ENCODE peak calls at places on chromosomes 5 and 9, in nine cellular contexts. I is upper lobe of right lung, V is HFF-Myc, W is OCI-LY7, A is sigmoid colon, X is cardiac fibroblast, Z is GM06990, D is MM.1S, N is astrocyte of the cerebellum. G is an unnamed sample.

GRCh38 chr5:39775458-39776365 is 350.9 kb upstream of the DAB2 start:
- DNase-seq in I (no peak), V (no peak), W (no peak), A (no peak), X (peak; percentile 95), Z (no peak), D (no peak), N (peak; percentile 64), G (peak; percentile 75)

GRCh38 chr5:147160923-147161663 is 73.7 kb upstream of the STK32A start:
- DNase-seq in I (no peak), V (no peak), W (no peak), A (no peak), X (no peak), Z (no peak), D (no peak), N (peak; percentile 20), G (no peak)

GRCh38 chr9:7216004-7216821 is 458.4 kb downstream of the KDM4C start:
- DNase-seq in I (no peak), V (no peak), W (no peak), A (no peak), X (peak; percentile 79), Z (no peak), D (no peak), N (peak; percentile 37), G (peak; percentile 94)

GRCh38 chr9:19431361-19432171 is 22.8 kb downstream of the ACER2 start:
- DNase-seq in I (no peak), V (no peak), W (no peak), A (peak; percentile 78), X (peak; percentile 34), Z (no peak), D (no peak), N (no peak), G (no peak)

GRCh38 chr9:137307255-137308101 is 5.4 kb upstream of the NRARP start:
- DNase-seq in I (peak; percentile 74), V (no peak), W (no peak), A (no peak), X (no peak), Z (peak; percentile 23), D (no peak), N (no peak), G (no peak)

GRCh38 chr9:98328141-98328540 is 72.7 kb upstream of the TBC1D2 start:
- DNase-seq in I (no peak), V (no peak), W (no peak), A (no peak), X (no peak), Z (no peak), D (no peak), N (no peak), G (no peak)

GRCh38 chr9:137429974-137430722 is 7.0 kb downstream of the NOXA1 start:
- DNase-seq in I (peak; percentile 60), V (no peak), W (peak; percentile 39), A (no peak), X (no peak), Z (peak; percentile 78), D (peak; percentile 47), N (no peak), G (no peak)

GRCh38 chr5:370959-371810 is 49.7 kb downstream of the AHRR start:
- DNase-seq in I (peak; percentile 40), V (no peak), W (no peak), A (no peak), X (peak; percentile 19), Z (no peak), D (no peak), N (no peak), G (no peak)

GRCh38 chr9:9791621-9792020 is 821.2 kb downstream of the PTPRD start:
- DNase-seq in I (no peak), V (no peak), W (peak; percentile 61), A (no peak), X (peak; percentile 7), Z (no peak), D (peak; percentile 67), N (peak; percentile 13), G (peak; percentile 19)

GRCh38 chr9:9792144-9792857 is 820.5 kb downstream of the PTPRD start:
- DNase-seq in I (no peak), V (no peak), W (peak; percentile 62), A (no peak), X (no peak), Z (no peak), D (peak; percentile 30), N (no peak), G (no peak)

DNA sequence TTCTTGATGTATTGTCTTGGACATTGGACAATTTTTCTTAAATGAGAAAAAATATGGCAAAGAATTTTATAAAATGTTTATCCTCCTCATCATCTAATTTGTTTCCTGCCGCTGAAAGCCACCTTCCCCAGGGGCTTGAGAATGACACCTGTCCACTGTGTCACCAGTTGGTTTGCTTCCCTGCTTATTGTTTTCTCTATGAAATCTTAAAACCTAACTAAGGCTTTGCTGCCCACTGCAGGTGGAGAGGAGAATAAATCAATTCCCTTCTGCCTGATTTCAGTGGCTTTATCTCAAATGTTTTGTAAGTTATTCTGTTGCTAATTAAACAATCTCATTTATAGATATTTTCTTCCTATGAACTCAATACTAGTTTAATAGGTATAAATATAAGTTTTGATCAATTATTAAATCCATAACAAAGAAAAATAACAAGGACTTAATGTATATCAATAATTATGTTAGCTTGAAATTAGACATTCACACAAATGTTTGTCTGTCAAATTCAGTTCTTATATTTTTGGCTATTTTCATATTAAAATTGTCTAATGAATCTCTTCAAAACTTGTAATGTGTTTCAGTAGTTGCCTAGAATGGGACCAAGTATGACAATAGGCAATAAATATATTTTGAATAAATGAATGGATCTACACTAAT is 822.5 kb downstream of the PTPRD start:
- DNase-seq in I (no peak), V (no peak), W (peak; percentile 89), A (no peak), X (peak; percentile 18), Z (peak; percentile 1), D (peak; percentile 87), N (peak; percentile 20), G (peak; percentile 47)
- TF ChIP-seq CTCF in I (peak; percentile 65), V (no peak), W (peak; percentile 98), A (peak; percentile 31), X (peak; percentile 47), Z (peak; percentile 74), D (peak; percentile 85), N (peak; percentile 88), G (peak; percentile 54)

DNA sequence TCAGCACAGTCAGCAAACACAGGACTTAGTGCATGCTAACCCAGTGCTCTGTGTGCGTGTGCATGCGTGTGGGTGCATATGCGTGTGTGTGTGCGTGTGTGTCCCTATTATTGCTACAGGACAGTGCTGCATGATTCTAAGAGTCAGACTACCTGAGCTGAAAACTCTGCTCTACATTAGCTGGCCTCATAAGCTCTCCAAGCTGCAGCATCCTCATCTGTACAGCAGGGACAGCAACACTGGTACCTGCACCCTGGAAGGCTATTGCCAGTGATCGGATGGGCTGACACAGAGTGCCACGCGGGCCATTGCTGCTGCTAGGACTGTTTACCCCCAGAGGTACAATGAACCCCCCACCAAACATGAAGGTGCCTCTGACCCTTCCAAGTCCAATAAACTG is 1.2 kb downstream of the ADAMTS12 start:
- DNase-seq in I (no peak), V (no peak), W (no peak), A (no peak), X (peak; percentile 57), Z (peak; percentile 39), D (no peak), N (no peak), G (no peak)
- TF ChIP-seq CTCF in I (no peak), V (no peak), W (no peak), A (no peak), X (peak; percentile 60), Z (no peak), D (no peak), N (peak; percentile 51), G (no peak)

DNA sequence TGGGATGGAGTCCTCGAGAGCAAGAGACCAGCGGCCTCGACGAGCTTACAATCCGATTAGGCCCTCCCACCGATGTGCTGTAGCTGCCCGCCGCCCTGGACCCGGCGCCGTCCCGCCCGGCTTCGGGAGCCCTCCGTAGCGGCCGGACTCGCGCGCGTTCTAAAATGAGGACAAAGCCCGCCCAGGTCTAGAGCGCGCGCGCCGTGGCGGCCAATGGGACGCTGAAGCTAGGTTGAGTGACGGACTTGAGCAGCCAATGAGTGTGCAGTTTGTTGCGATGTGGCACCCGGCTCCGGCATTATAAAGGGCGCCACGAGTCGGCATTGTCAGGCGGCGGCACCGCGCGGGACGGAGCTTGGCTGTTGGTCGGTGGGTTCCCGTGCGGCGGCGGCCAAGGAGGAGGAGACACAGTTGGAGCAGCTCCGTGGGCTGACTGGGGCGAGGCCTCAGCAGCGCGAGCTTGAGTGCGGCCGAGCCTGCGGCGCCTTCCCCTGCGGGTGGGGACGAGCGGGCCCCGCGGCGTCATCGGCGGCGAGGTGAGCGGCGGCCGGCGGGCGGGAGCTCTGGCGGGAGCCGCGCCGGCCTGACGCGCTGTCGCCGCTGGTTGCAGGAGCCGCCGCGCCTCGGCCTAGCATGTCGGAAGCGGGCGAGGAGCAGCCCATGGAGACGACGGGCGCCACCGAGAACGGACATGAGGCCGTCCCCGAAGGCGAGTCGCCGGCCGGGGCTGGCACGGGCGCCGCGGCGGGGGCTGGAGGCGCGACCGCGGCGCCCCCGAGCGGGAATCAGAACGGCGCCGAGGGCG is at the start of gene HNRNPAB:
- DNase-seq in I (peak; percentile 96), V (peak; percentile 93), W (peak; percentile 97), A (peak; percentile 98), X (peak; percentile 98), Z (peak; percentile 95), D (peak; percentile 95), N (peak; percentile 93), G (peak; percentile 98)
- TF ChIP-seq CTCF in I (no peak), V (no peak), W (no peak), A (no peak), X (no peak), Z (no peak), D (no peak), N (no peak), G (no peak)

GRCh38 chr5:155001523-155001922 is 12.0 kb upstream of the KIF4B start:
- DNase-seq in I (no peak), V (no peak), W (no peak), A (no peak), X (no peak), Z (no peak), D (no peak), N (no peak), G (no peak)

GRCh38 chr5:154993461-154993860 is 20.1 kb upstream of the KIF4B start:
- DNase-seq in I (no peak), V (no peak), W (no peak), A (no peak), X (no peak), Z (no peak), D (no peak), N (no peak), G (no peak)

GRCh38 chr5:154999865-155000264 is 13.7 kb upstream of the KIF4B start:
- DNase-seq in I (no peak), V (no peak), W (no peak), A (no peak), X (no peak), Z (no peak), D (no peak), N (no peak), G (no peak)

GRCh38 chr5:154997746-154998145 is 15.8 kb upstream of the KIF4B start:
- DNase-seq in I (no peak), V (no peak), W (no peak), A (no peak), X (peak; percentile 37), Z (no peak), D (no peak), N (no peak), G (peak; percentile 30)

DNA sequence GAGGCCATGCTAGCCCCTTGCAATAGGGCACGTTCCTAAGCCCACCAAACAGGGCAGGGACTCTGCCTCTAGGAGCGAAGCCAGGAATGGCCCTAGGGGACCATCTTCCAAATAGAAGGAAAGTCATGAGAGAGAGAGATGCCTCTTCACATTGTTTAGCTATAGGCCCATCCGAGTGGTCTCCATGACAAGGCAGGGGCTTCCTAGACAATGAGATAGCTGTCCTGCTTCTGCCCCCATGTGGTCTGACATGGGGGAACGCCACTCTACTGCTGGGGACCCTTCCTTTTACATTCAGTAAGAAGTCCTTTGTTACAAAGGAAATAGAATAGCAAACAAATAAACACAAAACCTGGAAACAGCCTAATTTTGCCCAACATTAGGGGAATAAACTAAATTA is 17.9 kb upstream of the KIF4B start:
- DNase-seq in I (no peak), V (no peak), W (peak; percentile 13), A (no peak), X (no peak), Z (no peak), D (no peak), N (no peak), G (no peak)
- TF ChIP-seq CTCF in I (no peak), V (peak; percentile 14), W (peak; percentile 69), A (no peak), X (no peak), Z (no peak), D (no peak), N (no peak), G (no peak)

G was measured in MCF 10A.